ENCODE peak calls at places on chromosomes 12 and 14, in five cellular contexts. One of them, this sample, is unnamed.
A peak's percentile ranks its signal among the peaks of the same experiment; 100 is the strongest.

GRCh38 chr12:116958402-116959197 is 47.9 kb downstream of the FBXW8 start:
- DNase-seq in IMR-90: peak; percentile 46
- DNase-seq in GM23248: peak; percentile 23
- DNase-seq in neuronal stem cell: no peak
- DNase-seq in HCT116: no peak
- DNase-seq in this sample: no peak

GRCh38 chr12:6540181-6540877 is 6.0 kb downstream of the GAPDH start:
- DNase-seq in IMR-90: peak; percentile 93
- DNase-seq in HCT116: peak; percentile 67
- DNase-seq in neuronal stem cell: no peak
- DNase-seq in GM23248: peak; percentile 99
- DNase-seq in this sample: peak; percentile 87

GRCh38 chr12:58695263-58695662 is 225.0 kb downstream of the LRIG3 start:
- DNase-seq in HCT116: no peak
- DNase-seq in IMR-90: no peak
- DNase-seq in neuronal stem cell: no peak
- DNase-seq in GM23248: no peak
- DNase-seq in this sample: no peak

GRCh38 chr14:95260537-95261440 is 58.9 kb downstream of the CLMN start:
- DNase-seq in neuronal stem cell: no peak
- DNase-seq in HCT116: no peak
- DNase-seq in IMR-90: peak; percentile 39
- DNase-seq in GM23248: peak; percentile 66
- DNase-seq in this sample: no peak

GRCh38 chr12:52252728-52253328 is 19.8 kb downstream of the KRT7 start:
- DNase-seq in IMR-90: no peak
- DNase-seq in GM23248: no peak
- DNase-seq in neuronal stem cell: no peak
- DNase-seq in HCT116: no peak
- DNase-seq in this sample: no peak

GRCh38 chr14:21825147-21825743 is 151.6 kb upstream of the OR4E1 start:
- DNase-seq in neuronal stem cell: peak; percentile 17
- DNase-seq in HCT116: peak; percentile 48
- DNase-seq in IMR-90: peak; percentile 4
- DNase-seq in GM23248: peak; percentile 8
- DNase-seq in this sample: peak; percentile 47

GRCh38 chr14:52314521-52315354 is 626 bp downstream of the PTGER2 start:
- DNase-seq in HCT116: no peak
- DNase-seq in IMR-90: peak; percentile 32
- DNase-seq in GM23248: peak; percentile 67
- DNase-seq in neuronal stem cell: no peak
- DNase-seq in this sample: peak; percentile 43

GRCh38 chr14:51844482-51844881 is 15.9 kb upstream of the GNG2 start:
- DNase-seq in IMR-90: no peak
- DNase-seq in neuronal stem cell: no peak
- DNase-seq in GM23248: peak; percentile 2
- DNase-seq in HCT116: no peak
- DNase-seq in this sample: no peak

GRCh38 chr12:112506513-112507166 is 87.9 kb downstream of the PTPN11 start:
- DNase-seq in HCT116: no peak
- DNase-seq in GM23248: no peak
- DNase-seq in neuronal stem cell: no peak
- DNase-seq in IMR-90: no peak
- DNase-seq in this sample: no peak

GRCh38 chr14:73246387-73247150 is 9.3 kb downstream of the PAPLN start:
- DNase-seq in neuronal stem cell: no peak
- DNase-seq in HCT116: no peak
- DNase-seq in IMR-90: no peak
- DNase-seq in GM23248: no peak
- DNase-seq in this sample: no peak

GRCh38 chr12:11067514-11067913 is 5.4 kb upstream of the TAS2R46 start:
- DNase-seq in neuronal stem cell: no peak
- DNase-seq in GM23248: peak; percentile 23
- DNase-seq in HCT116: no peak
- DNase-seq in IMR-90: peak; percentile 10
- DNase-seq in this sample: no peak

GRCh38 chr12:125351788-125352187 is 286.6 kb downstream of the AACS start:
- DNase-seq in IMR-90: no peak
- DNase-seq in HCT116: no peak
- DNase-seq in GM23248: no peak
- DNase-seq in neuronal stem cell: no peak
- DNase-seq in this sample: no peak

GRCh38 chr14:65184032-65184764 is 81.9 kb upstream of the MAX start:
- DNase-seq in neuronal stem cell: no peak
- DNase-seq in IMR-90: peak; percentile 32
- DNase-seq in GM23248: peak; percentile 71
- DNase-seq in HCT116: no peak
- DNase-seq in this sample: no peak

GRCh38 chr12:26940820-26941219 is 2.5 kb downstream of the FGFR1OP2 start:
- DNase-seq in HCT116: no peak
- DNase-seq in GM23248: peak; percentile 73
- DNase-seq in neuronal stem cell: no peak
- DNase-seq in IMR-90: peak; percentile 15
- DNase-seq in this sample: peak; percentile 56

GRCh38 chr12:3715999-3716398 is 36.9 kb downstream of the CRACR2A start:
- DNase-seq in IMR-90: no peak
- DNase-seq in GM23248: no peak
- DNase-seq in HCT116: no peak
- DNase-seq in neuronal stem cell: no peak
- DNase-seq in this sample: no peak

GRCh38 chr12:117842220-117842619 is 126.6 kb downstream of the KSR2 start:
- DNase-seq in HCT116: no peak
- DNase-seq in neuronal stem cell: no peak
- DNase-seq in IMR-90: no peak
- DNase-seq in GM23248: no peak
- DNase-seq in this sample: no peak

GRCh38 chr14:59455411-59455810 is 9.8 kb downstream of the GPR135 start:
- DNase-seq in neuronal stem cell: no peak
- DNase-seq in IMR-90: peak; percentile 72
- DNase-seq in GM23248: peak; percentile 79
- DNase-seq in HCT116: no peak
- DNase-seq in this sample: no peak

GRCh38 chr14:91611528-91611927 is 101.4 kb upstream of the PPP4R3A start:
- DNase-seq in HCT116: no peak
- DNase-seq in GM23248: no peak
- DNase-seq in IMR-90: no peak
- DNase-seq in neuronal stem cell: no peak
- DNase-seq in this sample: no peak
- H3K9ac ChIP-seq in HCT116: no peak overlapping the region
- H3K9ac ChIP-seq in GM23248: no peak overlapping the region
- H3K9ac ChIP-seq in IMR-90: no peak overlapping the region
- H3K9ac ChIP-seq in neuronal stem cell: no peak overlapping the region
- H3K9ac ChIP-seq in this sample: no peak overlapping the region

DNA sequence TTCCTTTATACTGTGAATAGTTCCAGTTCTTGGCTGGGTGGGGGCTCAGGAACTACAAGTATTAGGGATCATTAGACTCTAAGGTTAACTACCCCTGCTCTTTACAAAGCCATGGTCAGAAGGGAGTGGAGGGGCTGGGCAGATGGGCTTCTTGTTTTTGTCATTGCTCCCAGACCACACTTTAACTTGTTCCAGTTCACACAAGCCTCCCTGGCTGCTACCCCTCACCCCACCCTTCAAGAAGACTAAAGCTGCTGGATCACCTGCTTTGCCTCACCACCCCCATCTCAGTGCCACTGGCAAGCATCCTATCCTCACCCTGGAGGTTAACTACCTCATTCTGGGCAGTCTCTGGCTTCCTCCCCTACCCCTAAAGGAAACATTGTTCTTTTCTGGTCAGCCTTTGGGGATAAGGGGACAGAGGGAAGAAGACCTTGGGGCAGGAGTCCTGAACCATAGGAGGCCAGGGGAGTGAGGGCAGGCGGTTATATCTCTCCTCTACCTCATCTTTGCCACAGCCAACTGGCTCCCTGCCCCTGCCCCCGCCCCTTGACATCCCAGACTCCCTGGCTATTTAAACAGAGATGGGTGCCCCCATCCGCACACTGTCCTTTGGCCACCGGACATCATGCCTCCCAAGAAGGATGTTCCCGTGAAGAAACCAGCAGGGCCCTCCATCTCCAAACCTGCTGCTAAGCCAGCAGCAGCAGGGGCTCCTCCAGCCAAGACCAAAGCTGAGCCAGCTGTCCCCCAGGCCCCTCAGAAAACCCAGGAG is 1.1 kb downstream of the MYL6B start:
- DNase-seq in HCT116: no peak
- DNase-seq in IMR-90: no peak
- DNase-seq in neuronal stem cell: no peak
- DNase-seq in GM23248: no peak
- DNase-seq in this sample: no peak
- H2AFZ ChIP-seq in HCT116: no peak overlapping the region
- H2AFZ ChIP-seq in IMR-90: peak overlapping the region; percentile 47
- H2AFZ ChIP-seq in neuronal stem cell: no peak overlapping the region
- H2AFZ ChIP-seq in GM23248: no peak overlapping the region
- H2AFZ ChIP-seq in this sample: no peak overlapping the region

GRCh38 chr14:22997676-22998323 is 12.1 kb downstream of the C14orf93 start:
- DNase-seq in IMR-90: no peak
- DNase-seq in GM23248: no peak
- DNase-seq in neuronal stem cell: no peak
- DNase-seq in HCT116: no peak
- DNase-seq in this sample: no peak
- H3K9ac ChIP-seq in IMR-90: no peak overlapping the region
- H3K9ac ChIP-seq in GM23248: no peak overlapping the region
- H3K9ac ChIP-seq in neuronal stem cell: no peak overlapping the region
- H3K9ac ChIP-seq in HCT116: no peak overlapping the region
- H3K9ac ChIP-seq in this sample: no peak overlapping the region

DNA sequence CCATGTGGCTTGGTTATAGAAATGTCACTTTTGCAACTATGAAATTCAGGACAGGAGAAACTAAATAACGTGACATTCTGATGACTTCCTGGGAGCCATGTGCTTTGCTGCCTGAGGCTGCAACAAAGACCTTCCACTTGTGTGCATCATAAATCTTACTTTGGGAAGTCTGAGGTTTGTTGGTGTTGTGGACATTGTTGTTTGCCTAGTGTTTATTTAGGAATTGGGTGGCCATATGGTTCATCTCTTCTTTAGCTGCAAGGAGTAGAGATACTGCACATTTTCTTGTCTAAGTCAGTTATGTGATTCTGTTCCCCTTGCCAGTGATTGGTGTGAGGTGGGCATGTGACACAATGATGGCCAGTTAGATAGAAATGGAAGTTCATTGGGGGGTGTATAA is 167.3 kb upstream of the SSTR1 start:
- DNase-seq in HCT116: no peak
- DNase-seq in neuronal stem cell: no peak
- DNase-seq in GM23248: no peak
- DNase-seq in IMR-90: no peak
- DNase-seq in this sample: no peak
- H2AFZ ChIP-seq in HCT116: no peak overlapping the region
- H2AFZ ChIP-seq in neuronal stem cell: no peak overlapping the region
- H2AFZ ChIP-seq in GM23248: no peak overlapping the region
- H2AFZ ChIP-seq in IMR-90: no peak overlapping the region
- H2AFZ ChIP-seq in this sample: peak overlapping the region; percentile 46

GRCh38 chr12:53427905-53428594 is 4.4 kb downstream of the AMHR2 start:
- DNase-seq in neuronal stem cell: no peak
- DNase-seq in HCT116: peak; percentile 80
- DNase-seq in GM23248: peak; percentile 98
- DNase-seq in IMR-90: peak; percentile 97
- DNase-seq in this sample: no peak

GRCh38 chr12:53423597-53423996 is at the start of gene AMHR2:
- DNase-seq in IMR-90: no peak
- DNase-seq in GM23248: no peak
- DNase-seq in neuronal stem cell: no peak
- DNase-seq in HCT116: no peak
- DNase-seq in this sample: no peak

GRCh38 chr12:53428741-53429140 is 5.1 kb downstream of the AMHR2 start:
- DNase-seq in GM23248: no peak
- DNase-seq in HCT116: no peak
- DNase-seq in IMR-90: no peak
- DNase-seq in neuronal stem cell: no peak
- DNase-seq in this sample: no peak

GRCh38 chr12:53425515-53426150 is 2.0 kb downstream of the AMHR2 start:
- DNase-seq in neuronal stem cell: no peak
- DNase-seq in HCT116: no peak
- DNase-seq in GM23248: no peak
- DNase-seq in IMR-90: no peak
- DNase-seq in this sample: no peak

GRCh38 chr12:53424626-53425514 is 1.2 kb downstream of the AMHR2 start:
- DNase-seq in IMR-90: no peak
- DNase-seq in neuronal stem cell: no peak
- DNase-seq in HCT116: no peak
- DNase-seq in GM23248: no peak
- DNase-seq in this sample: no peak
- H3K9ac ChIP-seq in IMR-90: no peak overlapping the region
- H3K9ac ChIP-seq in neuronal stem cell: no peak overlapping the region
- H3K9ac ChIP-seq in HCT116: no peak overlapping the region
- H3K9ac ChIP-seq in GM23248: no peak overlapping the region
- H3K9ac ChIP-seq in this sample: no peak overlapping the region

DNA sequence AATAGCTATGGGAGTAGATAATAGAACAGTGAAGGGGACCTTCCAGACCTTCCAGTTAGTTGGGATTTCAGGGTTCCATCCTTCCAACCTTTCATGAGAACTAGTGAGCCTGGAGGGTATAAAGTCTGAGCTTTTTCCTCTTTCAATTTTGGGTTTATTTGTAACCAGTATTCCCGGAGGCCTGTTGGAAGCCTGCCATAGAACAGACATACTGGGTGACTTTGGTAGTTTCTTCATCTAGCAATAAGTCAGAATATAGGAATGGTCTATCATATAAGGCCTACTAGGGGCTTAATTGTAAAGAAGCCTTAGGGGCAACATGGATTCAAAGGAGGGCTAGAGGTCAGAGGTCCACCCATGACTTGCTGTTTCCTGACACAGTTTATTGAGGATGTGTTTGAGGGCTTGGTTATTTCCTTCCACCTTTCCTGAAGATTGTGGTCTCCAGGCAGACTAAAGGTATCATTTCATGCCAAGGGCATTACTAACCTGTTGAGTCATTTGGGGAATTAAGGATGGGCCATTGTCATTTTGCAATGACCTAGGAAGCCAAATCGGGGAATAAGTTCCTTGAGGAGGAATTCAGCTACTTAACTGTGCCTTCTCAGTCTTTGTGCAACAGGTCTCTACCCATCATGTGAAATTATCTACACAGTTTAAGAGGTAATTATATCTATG is 410.3 kb downstream of the SLC6A15 start:
- DNase-seq in GM23248: peak; percentile 9
- DNase-seq in IMR-90: no peak
- DNase-seq in neuronal stem cell: no peak
- DNase-seq in HCT116: no peak
- DNase-seq in this sample: no peak
- H2AFZ ChIP-seq in GM23248: peak overlapping the region; percentile 71
- H2AFZ ChIP-seq in IMR-90: no peak overlapping the region
- H2AFZ ChIP-seq in neuronal stem cell: no peak overlapping the region
- H2AFZ ChIP-seq in HCT116: no peak overlapping the region
- H2AFZ ChIP-seq in this sample: no peak overlapping the region

GRCh38 chr12:68267892-68268396 is 14.5 kb upstream of the IL22 start:
- DNase-seq in GM23248: peak; percentile 85
- DNase-seq in neuronal stem cell: no peak
- DNase-seq in HCT116: no peak
- DNase-seq in IMR-90: peak; percentile 88
- DNase-seq in this sample: no peak
- H3K9ac ChIP-seq in GM23248: peak overlapping the region; percentile 56
- H3K9ac ChIP-seq in neuronal stem cell: no peak overlapping the region
- H3K9ac ChIP-seq in HCT116: no peak overlapping the region
- H3K9ac ChIP-seq in IMR-90: no peak overlapping the region
- H3K9ac ChIP-seq in this sample: no peak overlapping the region